ENCODE peak calls at places on chromosomes 4 and X, in six cellular contexts. W is M059J; G is HT-29; Z is naive thymus-derived CD4-positive, alpha-beta T cell; A is Peyer's patch; V is tibial nerve. Q is an unnamed sample.

GRCh38 chr4:143668930-143669553 is 31.4 kb downstream of the FREM3 start:
- DNase-seq in Z (no peak), W (no peak), V (no peak), G (no peak), A (no peak), Q (no peak)

GRCh38 chrX:24515447-24515846 is 50.4 kb downstream of the PDK3 start:
- DNase-seq in Z (no peak), W (no peak), G (no peak), A (no peak), V (no peak), Q (no peak)

GRCh38 chrX:69538321-69538876 is 34.3 kb downstream of the NALF2 start:
- DNase-seq in V (peak), G (peak), A (peak), W (peak), Z (peak), Q (no peak)

GRCh38 chr4:152102184-152103000 is 341.6 kb upstream of the GATB start:
- DNase-seq in W (peak), V (no peak), G (peak), Z (no peak), A (no peak), Q (peak)

GRCh38 chr4:184268574-184269160 is 51.0 kb upstream of the ENPP6 start:
- DNase-seq in G (no peak), Z (no peak), W (no peak), V (no peak), A (no peak), Q (no peak)

GRCh38 chrX:154476821-154477220 is 2.3 kb downstream of the LAGE3 start:
- DNase-seq in W (no peak), Z (no peak), A (no peak), V (no peak), G (no peak), Q (no peak)

GRCh38 chr4:87005690-87006461 is 71.1 kb downstream of the AFF1 start:
- DNase-seq in G (peak), A (peak), V (no peak), W (no peak), Z (no peak), Q (no peak)

GRCh38 chr4:145545538-145546224 is 64.0 kb downstream of the SMAD1 start:
- DNase-seq in Z (no peak), G (peak), W (peak), V (no peak), A (no peak), Q (no peak)

GRCh38 chrX:94676285-94676684 is 1002.3 kb downstream of the FAM133A start:
- DNase-seq in Z (no peak), A (no peak), V (no peak), G (no peak), W (no peak), Q (no peak)

GRCh38 chrX:97026406-97026805 is 142.7 kb downstream of the RPA4 start:
- DNase-seq in V (no peak), G (peak), W (peak), Z (no peak), A (no peak), Q (no peak)

GRCh38 chr4:16461362-16461761 is 235.1 kb upstream of the TAPT1 start:
- DNase-seq in A (no peak), Z (no peak), G (no peak), V (no peak), W (peak), Q (no peak)

GRCh38 chrX:7889680-7890079 is 37.5 kb downstream of the PNPLA4 start:
- DNase-seq in V (no peak), W (peak), A (no peak), G (no peak), Z (no peak), Q (no peak)

GRCh38 chr4:19327364-19327763 is 924.3 kb upstream of the SLIT2 start:
- DNase-seq in V (no peak), W (peak), G (no peak), Z (no peak), A (no peak), Q (no peak)

GRCh38 chrX:46547857-46548256 is 2.6 kb upstream of the ZNF674 start:
- DNase-seq in A (no peak), G (no peak), W (peak), Z (no peak), V (no peak), Q (no peak)

GRCh38 chr4:148273501-148273986 is 168.7 kb downstream of the NR3C2 start:
- DNase-seq in G (no peak), W (no peak), Z (no peak), V (no peak), A (no peak), Q (no peak)

GRCh38 chrX:125394449-125394848 is 74.8 kb downstream of the TEX13C start:
- DNase-seq in Z (no peak), A (no peak), V (no peak), W (no peak), G (no peak), Q (no peak)

Q was measured in esophagus muscularis mucosa.